ENCODE peak calls at places on chromosomes 3 and 15, in seven cellular contexts. Q, S, C, V, Y, G and K are unnamed samples.

GRCh38 chr15:44802336-44802735 is 66.0 kb downstream of the TRIM69 start:
- DNase-seq in Q (no peak), S (no peak), C (no peak), V (no peak), Y (no peak), G (no peak), K (no peak)

GRCh38 chr15:56532766-56533455 is 68.0 kb upstream of the MNS1 start:
- DNase-seq in Q (no peak), S (peak; percentile 47), C (no peak), V (no peak), Y (no peak), G (no peak), K (no peak)

GRCh38 chr3:71724584-71725278 is 471 bp downstream of the EIF4E3 start:
- DNase-seq in Q (no peak), S (peak; percentile 25), C (no peak), V (peak; percentile 24), Y (peak; percentile 67), G (no peak), K (no peak)

GRCh38 chr15:80615783-80616391 is 79.2 kb upstream of the ABHD17C start:
- DNase-seq in Q (peak; percentile 66), S (peak; percentile 68), C (no peak), V (no peak), Y (no peak), G (peak; percentile 97), K (no peak)

GRCh38 chr3:30511524-30512278 is 94.7 kb upstream of the TGFBR2 start:
- DNase-seq in Q (peak; percentile 98), S (peak; percentile 97), C (peak; percentile 58), V (no peak), Y (no peak), G (peak; percentile 83), K (no peak)

GRCh38 chr3:14546041-14546440 is 5.9 kb upstream of the GRIP2 start:
- DNase-seq in Q (no peak), S (no peak), C (no peak), V (no peak), Y (no peak), G (no peak), K (no peak)

GRCh38 chr15:52786436-52787122 is 3.6 kb downstream of the ONECUT1 start:
- DNase-seq in Q (no peak), S (no peak), C (peak; percentile 48), V (peak; percentile 26), Y (peak; percentile 71), G (no peak), K (peak; percentile 68)

GRCh38 chr3:126349071-126349470 is 8.1 kb downstream of the KLF15 start:
- DNase-seq in Q (no peak), S (no peak), C (no peak), V (no peak), Y (no peak), G (no peak), K (no peak)

GRCh38 chr15:65055201-65055870 is 10.1 kb downstream of the SLC51B start:
- DNase-seq in Q (peak; percentile 45), S (peak; percentile 40), C (no peak), V (no peak), Y (no peak), G (no peak), K (no peak)

GRCh38 chr15:99574502-99574901 is 8.7 kb downstream of the MEF2A start:
- DNase-seq in Q (no peak), S (no peak), C (no peak), V (no peak), Y (no peak), G (no peak), K (no peak)

GRCh38 chr3:170425491-170426239 is 7.0 kb downstream of the CLDN11 start:
- DNase-seq in Q (no peak), S (no peak), C (peak; percentile 53), V (peak; percentile 56), Y (no peak), G (no peak), K (no peak)

GRCh38 chr3:99578339-99578970 is 59.9 kb upstream of the COL8A1 start:
- DNase-seq in Q (peak; percentile 37), S (peak; percentile 48), C (no peak), V (no peak), Y (no peak), G (no peak), K (no peak)

GRCh38 chr3:117630885-117631284 is 921.3 kb downstream of the TUSC7 start:
- DNase-seq in Q (peak; percentile 35), S (no peak), C (no peak), V (no peak), Y (no peak), G (no peak), K (no peak)

GRCh38 chr3:189988854-189989253 is 131.8 kb downstream of the P3H2 start:
- DNase-seq in Q (no peak), S (no peak), C (no peak), V (no peak), Y (no peak), G (no peak), K (no peak)

GRCh38 chr3:189982299-189982945 is 138.3 kb downstream of the P3H2 start:
- DNase-seq in Q (peak; percentile 29), S (no peak), C (no peak), V (no peak), Y (no peak), G (no peak), K (no peak)

GRCh38 chr3:189988322-189988721 is 132.4 kb downstream of the P3H2 start:
- DNase-seq in Q (no peak), S (no peak), C (no peak), V (no peak), Y (no peak), G (no peak), K (no peak)

GRCh38 chr3:189983612-189984011 is 137.1 kb downstream of the P3H2 start:
- DNase-seq in Q (no peak), S (no peak), C (no peak), V (no peak), Y (no peak), G (no peak), K (no peak)

GRCh38 chr3:189985938-189986337 is 134.8 kb downstream of the P3H2 start:
- DNase-seq in Q (peak; percentile 22), S (no peak), C (no peak), V (no peak), Y (no peak), G (no peak), K (no peak)
- H3K4ac ChIP-seq in Q (no peak overlapping the region), S (no peak overlapping the region), C (no peak overlapping the region), V (no peak overlapping the region), Y (no peak overlapping the region), G (no peak overlapping the region), K (no peak overlapping the region)

DNA sequence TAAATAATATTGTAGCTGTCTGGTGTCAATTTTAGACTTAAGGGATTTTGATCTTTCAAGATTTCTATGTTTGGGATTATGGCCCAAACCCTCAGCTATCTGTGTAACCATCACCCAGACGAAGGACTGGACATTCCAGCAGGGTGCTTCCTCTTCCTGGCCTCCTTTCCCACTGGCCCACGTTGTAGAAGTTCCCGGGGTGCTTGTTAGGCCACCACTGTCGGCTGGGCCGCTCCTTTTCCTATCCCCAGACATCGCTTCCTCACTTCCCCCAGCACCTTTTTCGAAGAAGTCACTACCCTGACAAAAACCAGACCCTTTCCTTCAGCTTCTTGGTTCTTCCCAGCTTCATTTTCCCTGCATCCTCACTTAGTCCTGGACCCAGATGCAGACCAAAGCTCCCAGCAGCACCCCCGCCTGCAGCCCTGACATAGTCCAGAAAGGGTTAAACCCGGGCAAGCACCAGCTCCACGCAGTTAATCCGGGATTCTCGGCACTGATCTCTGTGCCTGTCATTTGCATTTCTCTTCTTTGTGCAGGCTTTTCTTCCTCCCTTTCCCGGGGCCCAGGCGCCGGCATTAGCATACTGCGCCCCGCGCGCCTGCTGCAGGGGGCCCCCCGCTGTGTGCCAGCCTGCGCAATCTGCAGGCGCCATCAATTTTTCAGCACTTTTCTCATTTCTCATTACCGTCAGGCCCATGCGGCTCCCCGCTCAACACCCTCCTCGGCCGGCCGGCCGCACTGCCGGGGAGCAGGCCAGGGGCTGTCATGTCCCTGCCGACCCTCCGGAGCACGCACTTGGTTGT is 90.6 kb downstream of the ZNF621 start:
- DNase-seq in Q (no peak), S (no peak), C (peak; percentile 80), V (peak; percentile 69), Y (peak; percentile 79), G (no peak), K (peak; percentile 76)
- H3K4ac ChIP-seq in Q (no peak overlapping the region), S (no peak overlapping the region), C (no peak overlapping the region), V (no peak overlapping the region), Y (no peak overlapping the region), G (no peak overlapping the region), K (no peak overlapping the region)

GRCh38 chr15:89654847-89655805 is at the start of gene KIF7:
- DNase-seq in Q (peak; percentile 47), S (peak; percentile 48), C (peak; percentile 88), V (peak; percentile 70), Y (peak; percentile 87), G (peak; percentile 13), K (peak; percentile 84)
- H3K4ac ChIP-seq in Q (peak within 1 kb of the TSS; percentile 70), S (peak within 1 kb of the TSS; percentile 67), C (no peak within 1 kb of the TSS), V (no peak within 1 kb of the TSS), Y (no peak within 1 kb of the TSS), G (peak within 1 kb of the TSS; percentile 30), K (no peak within 1 kb of the TSS)

DNA sequence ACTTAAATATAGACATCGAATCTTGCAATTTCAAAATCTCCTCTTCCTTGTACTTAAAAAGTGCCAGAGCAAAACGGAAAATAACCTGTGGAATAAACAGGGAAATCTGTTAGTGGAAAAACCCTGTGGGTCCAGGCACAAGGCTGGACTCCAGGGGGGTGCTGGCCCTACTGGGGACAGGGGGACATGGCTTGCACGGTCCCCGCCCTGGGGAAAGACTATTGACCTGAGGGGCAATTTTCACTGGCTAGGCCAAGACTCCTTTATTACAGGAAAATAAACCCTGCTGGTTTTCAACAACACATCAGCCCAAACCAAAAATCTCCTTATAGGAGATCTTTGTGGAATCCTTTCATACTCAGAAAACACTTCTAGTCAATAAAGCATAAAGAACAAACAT is 75.9 kb downstream of the TBC1D2B start:
- DNase-seq in Q (no peak), S (no peak), C (no peak), V (no peak), Y (no peak), G (no peak), K (no peak)
- H3K4ac ChIP-seq in Q (no peak overlapping the region), S (no peak overlapping the region), C (no peak overlapping the region), V (no peak overlapping the region), Y (no peak overlapping the region), G (no peak overlapping the region), K (no peak overlapping the region)

DNA sequence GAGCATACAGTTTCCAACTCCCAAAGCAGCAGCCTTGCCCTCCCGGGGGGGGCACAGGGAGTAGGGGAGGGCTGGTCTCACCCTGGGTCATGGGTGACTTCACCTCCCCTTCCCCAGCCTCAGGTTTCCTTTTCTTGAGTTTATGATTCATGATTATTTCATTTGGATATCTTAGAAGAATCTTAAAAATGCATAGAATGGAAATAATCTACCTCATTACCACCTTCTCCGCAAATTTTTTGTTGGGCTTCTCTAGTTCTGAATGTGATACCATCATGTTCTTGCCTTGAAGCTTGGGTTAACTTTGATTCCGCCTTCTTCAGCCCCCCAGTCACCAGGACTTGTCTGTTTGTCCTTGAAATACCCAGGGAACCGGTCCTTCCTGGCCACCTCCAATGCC is 148.8 kb upstream of the ROPN1 start:
- DNase-seq in Q (no peak), S (no peak), C (no peak), V (no peak), Y (no peak), G (no peak), K (no peak)
- H3K4ac ChIP-seq in Q (no peak overlapping the region), S (no peak overlapping the region), C (no peak overlapping the region), V (no peak overlapping the region), Y (no peak overlapping the region), G (no peak overlapping the region), K (no peak overlapping the region)

DNA sequence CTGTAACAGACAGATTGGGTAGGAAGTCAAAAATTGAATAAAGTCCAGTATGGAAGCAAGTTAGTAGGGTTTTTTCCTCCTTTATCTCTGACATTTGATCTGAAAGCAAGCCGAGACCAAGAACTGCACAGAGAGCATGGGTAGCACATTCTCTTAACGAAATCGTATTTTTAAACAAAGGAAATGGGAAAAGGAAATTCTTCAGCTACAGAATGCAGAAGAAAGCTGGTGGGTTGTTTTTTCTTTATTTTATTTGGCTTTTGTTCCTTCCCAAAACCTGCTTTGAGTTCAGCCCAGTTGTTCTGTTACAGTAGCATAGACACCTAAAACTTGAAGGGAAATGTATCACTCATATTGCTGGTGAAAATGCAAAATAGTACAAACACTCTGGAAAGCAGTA is 397.0 kb downstream of the GBE1 start:
- DNase-seq in Q (no peak), S (no peak), C (no peak), V (no peak), Y (no peak), G (no peak), K (no peak)
- H3K4ac ChIP-seq in Q (no peak overlapping the region), S (no peak overlapping the region), C (no peak overlapping the region), V (no peak overlapping the region), Y (no peak overlapping the region), G (no peak overlapping the region), K (no peak overlapping the region)